ENCODE peak calls at places on chromosomes 4 and X, in six cellular contexts. One of them, this sample, is unnamed.
A peak's percentile ranks its signal among the peaks of the same experiment; 100 is the strongest.

GRCh38 chrX:130915302-130915701 is 12.3 kb upstream of the ENOX2 start:
- DNase-seq in osteocyte: no peak
- DNase-seq in GM04504: no peak
- DNase-seq in NAMALWA: no peak
- DNase-seq in cardiac muscle cell: no peak
- DNase-seq in HEK293T: no peak
- DNase-seq in this sample: no peak

GRCh38 chr4:1855334-1856070 is 454 bp downstream of the LETM1 start:
- DNase-seq in osteocyte: no peak
- DNase-seq in GM04504: no peak
- DNase-seq in NAMALWA: peak; percentile 49
- DNase-seq in cardiac muscle cell: peak; percentile 38
- DNase-seq in HEK293T: no peak
- DNase-seq in this sample: no peak

GRCh38 chrX:56564182-56564885 is 907 bp downstream of the UBQLN2 start:
- DNase-seq in osteocyte: peak; percentile 83
- DNase-seq in GM04504: peak; percentile 11
- DNase-seq in NAMALWA: peak; percentile 35
- DNase-seq in cardiac muscle cell: peak; percentile 42
- DNase-seq in HEK293T: no peak
- DNase-seq in this sample: no peak

GRCh38 chr4:149980941-149981340 is 97.3 kb upstream of the DCLK2 start:
- DNase-seq in osteocyte: no peak
- DNase-seq in GM04504: no peak
- DNase-seq in NAMALWA: peak; percentile 77
- DNase-seq in cardiac muscle cell: peak; percentile 61
- DNase-seq in HEK293T: peak; percentile 60
- DNase-seq in this sample: peak; percentile 62

GRCh38 chrX:116499780-116500179 is 37.0 kb upstream of the CT83 start:
- DNase-seq in osteocyte: no peak
- DNase-seq in GM04504: no peak
- DNase-seq in NAMALWA: no peak
- DNase-seq in cardiac muscle cell: no peak
- DNase-seq in HEK293T: no peak
- DNase-seq in this sample: no peak

GRCh38 chr4:144985536-144985935 is 112.5 kb downstream of the ANAPC10 start:
- DNase-seq in osteocyte: no peak
- DNase-seq in GM04504: no peak
- DNase-seq in NAMALWA: no peak
- DNase-seq in cardiac muscle cell: no peak
- DNase-seq in HEK293T: no peak
- DNase-seq in this sample: no peak

GRCh38 chrX:132692526-132692925 is 203.7 kb upstream of the MBNL3 start:
- DNase-seq in osteocyte: no peak
- DNase-seq in GM04504: no peak
- DNase-seq in NAMALWA: no peak
- DNase-seq in cardiac muscle cell: no peak
- DNase-seq in HEK293T: no peak
- DNase-seq in this sample: no peak

GRCh38 chr4:54496412-54496811 is 161.3 kb upstream of the KIT start:
- DNase-seq in osteocyte: no peak
- DNase-seq in GM04504: no peak
- DNase-seq in NAMALWA: no peak
- DNase-seq in cardiac muscle cell: no peak
- DNase-seq in HEK293T: no peak
- DNase-seq in this sample: no peak

GRCh38 chr4:139844057-139844456 is 178.4 kb downstream of the MGST2 start:
- DNase-seq in osteocyte: no peak
- DNase-seq in GM04504: no peak
- DNase-seq in NAMALWA: no peak
- DNase-seq in cardiac muscle cell: no peak
- DNase-seq in HEK293T: no peak
- DNase-seq in this sample: no peak

GRCh38 chr4:5795580-5795979 is 84.6 kb downstream of the EVC start:
- DNase-seq in osteocyte: no peak
- DNase-seq in GM04504: no peak
- DNase-seq in NAMALWA: no peak
- DNase-seq in cardiac muscle cell: no peak
- DNase-seq in HEK293T: no peak
- DNase-seq in this sample: no peak

GRCh38 chr4:55824865-55825264 is 5.3 kb downstream of the EXOC1L start:
- DNase-seq in osteocyte: no peak
- DNase-seq in GM04504: no peak
- DNase-seq in NAMALWA: no peak
- DNase-seq in cardiac muscle cell: no peak
- DNase-seq in HEK293T: no peak
- DNase-seq in this sample: no peak

GRCh38 chr4:5654791-5655190 is 53.6 kb downstream of the EVC2 start:
- DNase-seq in osteocyte: no peak
- DNase-seq in GM04504: no peak
- DNase-seq in NAMALWA: no peak
- DNase-seq in cardiac muscle cell: no peak
- DNase-seq in HEK293T: no peak
- DNase-seq in this sample: no peak

GRCh38 chrX:38806875-38807601 is 5.8 kb downstream of the MID1IP1 start:
- DNase-seq in osteocyte: no peak
- DNase-seq in GM04504: no peak
- DNase-seq in NAMALWA: peak; percentile 30
- DNase-seq in cardiac muscle cell: peak; percentile 28
- DNase-seq in HEK293T: no peak
- DNase-seq in this sample: no peak

GRCh38 chrX:14064632-14065432 is 35.1 kb upstream of the GEMIN8 start:
- DNase-seq in osteocyte: no peak
- DNase-seq in GM04504: no peak
- DNase-seq in NAMALWA: no peak
- DNase-seq in cardiac muscle cell: no peak
- DNase-seq in HEK293T: peak; percentile 12
- DNase-seq in this sample: no peak

GRCh38 chr4:53925050-53925605 is 139.3 kb downstream of the CHIC2 start:
- DNase-seq in osteocyte: no peak
- DNase-seq in GM04504: no peak
- DNase-seq in NAMALWA: no peak
- DNase-seq in cardiac muscle cell: no peak
- DNase-seq in HEK293T: no peak
- DNase-seq in this sample: no peak

GRCh38 chr4:40134206-40134917 is 62.5 kb upstream of the RHOH start:
- DNase-seq in osteocyte: no peak
- DNase-seq in GM04504: no peak
- DNase-seq in NAMALWA: no peak
- DNase-seq in cardiac muscle cell: no peak
- DNase-seq in HEK293T: no peak
- DNase-seq in this sample: no peak

This sample was measured in neural crest cell.